ENCODE peak calls at places on chromosomes 5 and 9, in five cellular contexts. One of them, this sample, is unnamed.

GRCh38 chr9:4117835-4118610 is 181.8 kb downstream of the GLIS3 start:
- DNase-seq in GM23248: no peak
- DNase-seq in foreskin keratinocyte: no peak
- DNase-seq in PC-9: no peak
- DNase-seq in A549: no peak
- DNase-seq in this sample: peak; percentile 83

GRCh38 chr5:16095612-16096011 is 84.0 kb downstream of the MARCHF11 start:
- DNase-seq in GM23248: no peak
- DNase-seq in foreskin keratinocyte: no peak
- DNase-seq in PC-9: no peak
- DNase-seq in A549: no peak
- DNase-seq in this sample: no peak

GRCh38 chr5:176671890-176672615 is 24.8 kb downstream of the TSPAN17 start:
- DNase-seq in GM23248: no peak
- DNase-seq in foreskin keratinocyte: no peak
- DNase-seq in PC-9: no peak
- DNase-seq in A549: no peak
- DNase-seq in this sample: no peak

GRCh38 chr5:73853091-73853490 is 227.1 kb downstream of the ARHGEF28 start:
- DNase-seq in GM23248: peak; percentile 84
- DNase-seq in foreskin keratinocyte: peak; percentile 76
- DNase-seq in PC-9: peak; percentile 57
- DNase-seq in A549: peak; percentile 13
- DNase-seq in this sample: no peak

GRCh38 chr5:114050087-114050486 is 311.8 kb upstream of the KCNN2 start:
- DNase-seq in GM23248: no peak
- DNase-seq in foreskin keratinocyte: no peak
- DNase-seq in PC-9: no peak
- DNase-seq in A549: no peak
- DNase-seq in this sample: no peak

GRCh38 chr5:173144200-173145176 is at the start of gene BNIP1:
- DNase-seq in GM23248: peak; percentile 93
- DNase-seq in foreskin keratinocyte: peak; percentile 90
- DNase-seq in PC-9: peak; percentile 85
- DNase-seq in A549: peak; percentile 95
- DNase-seq in this sample: peak; percentile 97

GRCh38 chr5:15383469-15383868 is 116.5 kb upstream of the FBXL7 start:
- DNase-seq in GM23248: peak; percentile 42
- DNase-seq in foreskin keratinocyte: peak; percentile 8
- DNase-seq in PC-9: no peak
- DNase-seq in A549: no peak
- DNase-seq in this sample: no peak

GRCh38 chr5:113029614-113030013 is 53.0 kb downstream of the DCP2 start:
- DNase-seq in GM23248: peak; percentile 91
- DNase-seq in foreskin keratinocyte: no peak
- DNase-seq in PC-9: no peak
- DNase-seq in A549: no peak
- DNase-seq in this sample: no peak

GRCh38 chr9:86349271-86349670 is 4.9 kb downstream of the TUT7 start:
- DNase-seq in GM23248: peak; percentile 38
- DNase-seq in foreskin keratinocyte: no peak
- DNase-seq in PC-9: no peak
- DNase-seq in A549: no peak
- DNase-seq in this sample: no peak

GRCh38 chr5:145853952-145854351 is 18.8 kb upstream of the PRELID2 start:
- DNase-seq in GM23248: no peak
- DNase-seq in foreskin keratinocyte: no peak
- DNase-seq in PC-9: no peak
- DNase-seq in A549: no peak
- DNase-seq in this sample: no peak

GRCh38 chr9:81609782-81610738 is 79.3 kb downstream of the TLE1 start:
- DNase-seq in GM23248: peak; percentile 77
- DNase-seq in foreskin keratinocyte: peak; percentile 44
- DNase-seq in PC-9: no peak
- DNase-seq in A549: no peak
- DNase-seq in this sample: no peak

GRCh38 chr5:122126177-122126701 is 3.1 kb upstream of the ZNF474 start:
- DNase-seq in GM23248: peak; percentile 71
- DNase-seq in foreskin keratinocyte: peak; percentile 23
- DNase-seq in PC-9: no peak
- DNase-seq in A549: no peak
- DNase-seq in this sample: no peak

GRCh38 chr9:134031071-134031470 is 5.8 kb downstream of the BRD3OS start:
- DNase-seq in GM23248: no peak
- DNase-seq in foreskin keratinocyte: no peak
- DNase-seq in PC-9: no peak
- DNase-seq in A549: no peak
- DNase-seq in this sample: no peak

GRCh38 chr9:113598883-113599282 is 135.4 kb downstream of the RGS3 start:
- DNase-seq in GM23248: peak; percentile 45
- DNase-seq in foreskin keratinocyte: no peak
- DNase-seq in PC-9: no peak
- DNase-seq in A549: no peak
- DNase-seq in this sample: no peak
- H3K4me1 ChIP-seq in GM23248: peaks cover 55% of the 10 kb centered on the region
- H3K4me1 ChIP-seq in foreskin keratinocyte: peaks cover 18% of the 10 kb centered on the region
- H3K4me1 ChIP-seq in PC-9: peaks cover 10% of the 10 kb centered on the region
- H3K4me1 ChIP-seq in A549: peaks cover 13% of the 10 kb centered on the region
- H3K4me1 ChIP-seq in this sample: peaks cover 52% of the 10 kb centered on the region

GRCh38 chr9:129752915-129753724 is at the start of gene PTGES:
- DNase-seq in GM23248: peak; percentile 94
- DNase-seq in foreskin keratinocyte: peak; percentile 53
- DNase-seq in PC-9: peak; percentile 84
- DNase-seq in A549: peak; percentile 91
- DNase-seq in this sample: peak; percentile 90

GRCh38 chr9:129751841-129752801 is 721 bp downstream of the PTGES start:
- DNase-seq in GM23248: peak; percentile 72
- DNase-seq in foreskin keratinocyte: peak; percentile 87
- DNase-seq in PC-9: peak; percentile 90
- DNase-seq in A549: no peak
- DNase-seq in this sample: peak; percentile 45

GRCh38 chr9:129748249-129748648 is 4.6 kb downstream of the PTGES start:
- DNase-seq in GM23248: peak; percentile 56
- DNase-seq in foreskin keratinocyte: peak; percentile 34
- DNase-seq in PC-9: peak; percentile 67
- DNase-seq in A549: no peak
- DNase-seq in this sample: no peak

GRCh38 chr9:129749575-129749974 is 3.3 kb downstream of the PTGES start:
- DNase-seq in GM23248: no peak
- DNase-seq in foreskin keratinocyte: no peak
- DNase-seq in PC-9: no peak
- DNase-seq in A549: no peak
- DNase-seq in this sample: no peak

DNA sequence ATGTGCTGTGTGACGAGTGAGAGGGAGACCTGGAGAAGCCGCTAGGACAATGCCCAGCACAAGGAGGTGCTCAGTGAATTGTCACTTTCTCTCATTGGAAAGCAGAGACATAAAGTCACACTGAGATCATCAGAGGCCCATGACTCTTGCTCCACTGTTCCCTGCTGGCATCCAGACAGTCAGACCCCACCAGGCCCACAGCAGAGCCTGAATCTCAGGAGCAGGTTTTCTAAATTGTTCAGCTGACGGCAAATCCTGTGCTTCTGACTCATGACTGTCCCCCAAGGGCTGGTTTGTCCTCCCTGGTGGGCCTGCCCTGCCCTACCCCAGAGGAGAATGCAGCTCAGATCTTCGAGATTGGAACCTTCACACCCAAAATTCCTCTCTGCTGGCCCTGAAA is 2.8 kb downstream of the PTGES start:
- DNase-seq in GM23248: peak; percentile 73
- DNase-seq in foreskin keratinocyte: peak; percentile 82
- DNase-seq in PC-9: peak; percentile 98
- DNase-seq in A549: no peak
- DNase-seq in this sample: no peak
- H3K4me1 ChIP-seq in GM23248: peaks cover 38% of the 10 kb centered on the region
- H3K4me1 ChIP-seq in foreskin keratinocyte: peaks cover 26% of the 10 kb centered on the region
- H3K4me1 ChIP-seq in PC-9: peaks cover 52% of the 10 kb centered on the region
- H3K4me1 ChIP-seq in A549: peaks cover 49% of the 10 kb centered on the region
- H3K4me1 ChIP-seq in this sample: peaks cover 24% of the 10 kb centered on the region

DNA sequence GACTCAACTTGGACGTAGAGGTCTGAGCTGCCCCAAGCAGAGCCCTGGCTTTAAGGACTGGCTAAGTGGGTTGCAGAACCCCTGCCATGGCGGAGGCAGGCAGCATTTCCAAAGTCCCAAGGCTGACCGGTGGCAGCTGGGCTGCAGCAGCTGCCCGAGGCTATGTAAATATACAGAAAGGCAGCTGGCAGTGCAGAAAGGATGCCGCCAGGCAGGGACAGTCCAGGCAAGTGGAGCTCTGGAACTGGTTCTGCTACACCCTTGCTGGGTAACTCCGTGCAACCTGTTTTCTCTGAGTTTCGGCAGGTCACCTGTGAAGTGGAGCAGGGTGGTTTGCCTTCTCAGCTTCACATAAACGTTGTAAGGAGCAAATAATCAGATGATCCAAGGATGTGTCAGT is 46.0 kb downstream of the SHB start:
- DNase-seq in GM23248: no peak
- DNase-seq in foreskin keratinocyte: no peak
- DNase-seq in PC-9: peak; percentile 72
- DNase-seq in A549: no peak
- DNase-seq in this sample: peak; percentile 68
- H3K4me1 ChIP-seq in GM23248: peaks cover 66% of the 10 kb centered on the region
- H3K4me1 ChIP-seq in foreskin keratinocyte: peaks cover 71% of the 10 kb centered on the region
- H3K4me1 ChIP-seq in PC-9: peaks cover 100% of the 10 kb centered on the region
- H3K4me1 ChIP-seq in A549: peaks cover 99% of the 10 kb centered on the region
- H3K4me1 ChIP-seq in this sample: peaks cover 61% of the 10 kb centered on the region

GRCh38 chr5:67202830-67203229 is 6.2 kb upstream of the CD180 start:
- DNase-seq in GM23248: no peak
- DNase-seq in foreskin keratinocyte: no peak
- DNase-seq in PC-9: no peak
- DNase-seq in A549: no peak
- DNase-seq in this sample: no peak
- H3K4me1 ChIP-seq in GM23248: peaks cover 4% of the 10 kb centered on the region
- H3K4me1 ChIP-seq in foreskin keratinocyte: peaks cover 12% of the 10 kb centered on the region
- H3K4me1 ChIP-seq in PC-9: peaks cover 29% of the 10 kb centered on the region
- H3K4me1 ChIP-seq in A549: peaks cover 21% of the 10 kb centered on the region
- H3K4me1 ChIP-seq in this sample: no peaks in the 10 kb centered on the region

DNA sequence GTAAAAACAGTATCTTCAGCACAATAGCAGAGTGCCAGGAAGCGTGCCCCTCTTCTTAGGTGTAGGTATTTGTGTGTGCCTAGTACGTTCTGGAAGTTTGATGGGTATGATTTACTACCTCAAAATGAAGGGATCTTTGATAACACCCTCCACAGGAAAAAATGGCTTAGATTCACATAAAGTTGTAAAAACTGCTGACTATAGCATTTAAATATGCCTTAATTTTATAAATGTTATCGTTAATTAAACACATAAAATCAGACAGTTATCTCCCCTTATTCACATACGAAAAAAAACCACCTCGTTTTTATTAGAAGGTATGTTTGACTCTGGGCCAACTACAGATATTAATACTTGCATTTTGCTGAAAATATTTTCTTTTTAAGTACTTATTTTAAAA is 243.6 kb upstream of the TBCA start:
- DNase-seq in GM23248: no peak
- DNase-seq in foreskin keratinocyte: no peak
- DNase-seq in PC-9: no peak
- DNase-seq in A549: no peak
- DNase-seq in this sample: no peak
- H3K4me1 ChIP-seq in GM23248: no peaks in the 10 kb centered on the region
- H3K4me1 ChIP-seq in foreskin keratinocyte: no peaks in the 10 kb centered on the region
- H3K4me1 ChIP-seq in PC-9: no peaks in the 10 kb centered on the region
- H3K4me1 ChIP-seq in A549: no peaks in the 10 kb centered on the region
- H3K4me1 ChIP-seq in this sample: no peaks in the 10 kb centered on the region

DNA sequence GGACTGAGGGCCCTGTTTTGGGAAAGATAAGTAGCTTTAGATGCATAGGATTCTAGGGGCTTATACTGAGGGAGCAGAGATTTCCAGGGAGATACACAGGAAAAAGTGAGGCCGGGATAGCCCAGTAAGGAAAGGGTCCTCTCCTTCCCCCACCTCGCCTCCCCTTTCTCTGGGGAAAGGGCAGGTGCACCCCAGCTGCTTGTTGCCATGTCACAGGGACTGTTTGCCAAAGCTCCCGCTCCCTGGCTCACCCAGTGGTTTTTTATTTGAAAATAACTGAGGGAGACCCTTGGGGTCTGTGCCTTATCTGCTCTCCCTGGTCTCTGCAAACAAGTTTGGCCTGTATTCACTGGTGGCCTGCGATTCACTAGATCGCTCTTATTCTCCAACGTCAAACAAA is 51.2 kb downstream of the RGS3 start:
- DNase-seq in GM23248: no peak
- DNase-seq in foreskin keratinocyte: no peak
- DNase-seq in PC-9: no peak
- DNase-seq in A549: no peak
- DNase-seq in this sample: no peak
- H3K4me1 ChIP-seq in GM23248: peaks cover 11% of the 10 kb centered on the region
- H3K4me1 ChIP-seq in foreskin keratinocyte: no peaks in the 10 kb centered on the region
- H3K4me1 ChIP-seq in PC-9: no peaks in the 10 kb centered on the region
- H3K4me1 ChIP-seq in A549: peaks cover 30% of the 10 kb centered on the region
- H3K4me1 ChIP-seq in this sample: peaks cover 6% of the 10 kb centered on the region

GRCh38 chr5:76294573-76294972 is 108.5 kb upstream of the IQGAP2 start:
- DNase-seq in GM23248: no peak
- DNase-seq in foreskin keratinocyte: no peak
- DNase-seq in PC-9: no peak
- DNase-seq in A549: no peak
- DNase-seq in this sample: no peak

GRCh38 chr5:76292923-76293322 is 110.2 kb upstream of the IQGAP2 start:
- DNase-seq in GM23248: no peak
- DNase-seq in foreskin keratinocyte: no peak
- DNase-seq in PC-9: no peak
- DNase-seq in A549: no peak
- DNase-seq in this sample: no peak

GRCh38 chr5:76289692-76290091 is 113.4 kb upstream of the IQGAP2 start:
- DNase-seq in GM23248: no peak
- DNase-seq in foreskin keratinocyte: no peak
- DNase-seq in PC-9: no peak
- DNase-seq in A549: no peak
- DNase-seq in this sample: no peak

GRCh38 chr5:76290321-76290757 is 112.7 kb upstream of the IQGAP2 start:
- DNase-seq in GM23248: no peak
- DNase-seq in foreskin keratinocyte: peak; percentile 94
- DNase-seq in PC-9: peak; percentile 76
- DNase-seq in A549: no peak
- DNase-seq in this sample: no peak

GRCh38 chr5:76291305-76292077 is 111.6 kb upstream of the IQGAP2 start:
- DNase-seq in GM23248: no peak
- DNase-seq in foreskin keratinocyte: no peak
- DNase-seq in PC-9: peak; percentile 65
- DNase-seq in A549: no peak
- DNase-seq in this sample: no peak
- H3K4me1 ChIP-seq in GM23248: no peaks in the 10 kb centered on the region
- H3K4me1 ChIP-seq in foreskin keratinocyte: peaks cover 12% of the 10 kb centered on the region
- H3K4me1 ChIP-seq in PC-9: peaks cover 17% of the 10 kb centered on the region
- H3K4me1 ChIP-seq in A549: no peaks in the 10 kb centered on the region
- H3K4me1 ChIP-seq in this sample: no peaks in the 10 kb centered on the region

GRCh38 chr9:124756011-124756410 is 15.1 kb downstream of the NR6A1 start:
- DNase-seq in GM23248: no peak
- DNase-seq in foreskin keratinocyte: no peak
- DNase-seq in PC-9: no peak
- DNase-seq in A549: no peak
- DNase-seq in this sample: no peak
- H3K4me1 ChIP-seq in GM23248: peaks cover 22% of the 10 kb centered on the region
- H3K4me1 ChIP-seq in foreskin keratinocyte: peaks cover 6% of the 10 kb centered on the region
- H3K4me1 ChIP-seq in PC-9: peaks cover 27% of the 10 kb centered on the region
- H3K4me1 ChIP-seq in A549: peaks cover 35% of the 10 kb centered on the region
- H3K4me1 ChIP-seq in this sample: peaks cover 37% of the 10 kb centered on the region

DNA sequence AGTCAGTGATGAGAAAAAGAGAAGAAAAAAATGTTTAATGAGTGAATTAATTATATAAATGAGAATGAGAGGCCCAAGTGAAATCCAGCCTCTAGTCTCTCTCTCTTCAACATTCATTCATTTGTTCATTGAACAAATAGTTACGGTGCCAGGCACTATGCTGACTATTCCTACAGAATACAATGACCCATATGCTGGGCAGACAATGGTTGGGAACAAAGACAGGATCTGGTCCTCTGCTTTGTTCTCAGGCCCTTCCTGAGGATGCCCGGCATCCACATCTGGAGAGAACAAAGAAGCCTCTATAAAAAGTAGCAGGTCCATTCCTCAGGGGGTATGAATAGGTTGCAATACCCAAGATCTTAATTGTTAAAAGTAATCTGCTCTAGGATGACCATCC is 6.9 kb downstream of the ADAM19 start:
- DNase-seq in GM23248: no peak
- DNase-seq in foreskin keratinocyte: no peak
- DNase-seq in PC-9: no peak
- DNase-seq in A549: no peak
- DNase-seq in this sample: no peak
- H3K4me1 ChIP-seq in GM23248: peaks cover 23% of the 10 kb centered on the region
- H3K4me1 ChIP-seq in foreskin keratinocyte: no peaks in the 10 kb centered on the region
- H3K4me1 ChIP-seq in PC-9: peaks cover 7% of the 10 kb centered on the region
- H3K4me1 ChIP-seq in A549: peaks cover 1% of the 10 kb centered on the region
- H3K4me1 ChIP-seq in this sample: peaks cover 100% of the 10 kb centered on the region

This sample was measured in left lung.